ENCODE peak calls at places on chromosomes 5 and 9, in four cellular contexts. C, Z, R and M are unnamed samples. For H3K27me3, the result is how much of the 10 kb centered on the place peaks cover.

GRCh38 chr5:22699319-22699718 is 153.8 kb downstream of the CDH12 start:
- DNase-seq in Z (no peak), C (peak), R (no peak), M (peak)

GRCh38 chr5:56922922-56923321 is 13.5 kb downstream of the SETD9 start:
- DNase-seq in R (no peak), Z (no peak), C (no peak), M (no peak)

GRCh38 chr5:174065528-174066189 is 20.2 kb downstream of the NSG2 start:
- DNase-seq in C (peak), R (peak), Z (peak), M (no peak)

GRCh38 chr5:146645382-146645781 is 129.4 kb upstream of the GPR151 start:
- DNase-seq in Z (no peak), R (no peak), C (peak), M (no peak)

GRCh38 chr5:38720691-38721361 is 125.0 kb upstream of the OSMR start:
- DNase-seq in Z (no peak), C (no peak), R (no peak), M (no peak)

GRCh38 chr9:111828193-111828592 is 33.5 kb upstream of the SHOC1 start:
- DNase-seq in C (peak), Z (no peak), R (peak), M (no peak)

GRCh38 chr9:22986556-22986955 is 539.9 kb downstream of the DMRTA1 start:
- DNase-seq in R (no peak), C (peak), Z (no peak), M (no peak)

GRCh38 chr5:79074641-79075040 is 5.1 kb downstream of the BHMT2 start:
- DNase-seq in C (peak), Z (peak), R (peak), M (no peak)

GRCh38 chr9:95937131-95937530 is 61.6 kb downstream of the ERCC6L2 start:
- DNase-seq in Z (no peak), R (peak), C (no peak), M (no peak)

GRCh38 chr5:80554646-80555045 is 15.4 kb downstream of the ANKRD34B start:
- DNase-seq in R (no peak), C (peak), Z (no peak), M (peak)

GRCh38 chr5:80555099-80555498 is 15.0 kb downstream of the ANKRD34B start:
- DNase-seq in Z (no peak), R (no peak), C (no peak), M (no peak)

GRCh38 chr5:80559244-80559643 is 10.8 kb downstream of the ANKRD34B start:
- DNase-seq in C (no peak), Z (no peak), R (no peak), M (no peak)
- H3K27me3 ChIP-seq in C (under half), Z (under half), R (under half), M (under half)

DNA sequence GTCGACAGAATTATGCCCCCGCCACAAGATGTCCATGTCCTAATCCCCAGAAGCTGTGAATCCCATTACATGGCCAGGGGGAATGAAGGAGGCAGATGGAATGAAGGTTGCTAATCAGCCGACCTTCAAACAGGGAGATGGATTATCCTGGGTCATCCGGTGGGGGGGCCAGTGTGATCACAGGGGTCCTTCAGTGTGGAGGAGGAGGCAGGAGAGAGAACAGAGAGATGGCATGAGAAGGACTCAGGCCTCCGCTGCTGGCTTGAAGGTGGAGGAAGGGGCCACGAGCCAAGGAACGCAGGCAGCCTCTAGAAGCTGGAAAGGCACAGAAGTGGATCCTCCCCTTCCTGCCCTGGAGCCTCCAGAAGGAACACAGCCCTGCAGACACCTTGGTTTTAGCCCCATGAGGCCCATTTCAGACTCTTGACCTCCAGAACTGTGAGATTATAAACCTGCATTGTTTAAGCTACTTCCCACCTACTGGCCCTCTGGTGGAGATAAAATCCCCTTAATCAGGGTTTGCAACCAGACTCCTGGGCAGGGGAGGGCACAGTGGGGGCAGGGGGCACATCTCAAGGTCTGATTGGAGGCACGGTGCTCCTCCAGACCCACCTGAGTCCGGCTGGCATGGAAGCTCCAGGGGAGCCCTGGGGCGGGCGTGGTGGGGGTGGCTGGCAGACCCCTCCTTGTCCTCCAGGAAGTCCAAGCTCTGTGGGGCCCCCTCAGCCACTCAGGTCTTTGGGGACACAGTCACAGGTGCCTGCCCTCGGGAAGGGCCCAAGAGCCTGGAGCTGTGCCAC is 13.8 kb downstream of the PTGES2 start:
- DNase-seq in C (no peak), Z (no peak), R (no peak), M (peak)
- H3K4me3 ChIP-seq in C (no peak), Z (no peak), R (no peak), M (no peak)

GRCh38 chr9:135199489-135199888 is 112.0 kb downstream of the OLFM1 start:
- DNase-seq in Z (no peak), C (no peak), R (no peak), M (no peak)
- H3K27me3 ChIP-seq in Z (under half), C (under half), R (under half), M (under half)

DNA sequence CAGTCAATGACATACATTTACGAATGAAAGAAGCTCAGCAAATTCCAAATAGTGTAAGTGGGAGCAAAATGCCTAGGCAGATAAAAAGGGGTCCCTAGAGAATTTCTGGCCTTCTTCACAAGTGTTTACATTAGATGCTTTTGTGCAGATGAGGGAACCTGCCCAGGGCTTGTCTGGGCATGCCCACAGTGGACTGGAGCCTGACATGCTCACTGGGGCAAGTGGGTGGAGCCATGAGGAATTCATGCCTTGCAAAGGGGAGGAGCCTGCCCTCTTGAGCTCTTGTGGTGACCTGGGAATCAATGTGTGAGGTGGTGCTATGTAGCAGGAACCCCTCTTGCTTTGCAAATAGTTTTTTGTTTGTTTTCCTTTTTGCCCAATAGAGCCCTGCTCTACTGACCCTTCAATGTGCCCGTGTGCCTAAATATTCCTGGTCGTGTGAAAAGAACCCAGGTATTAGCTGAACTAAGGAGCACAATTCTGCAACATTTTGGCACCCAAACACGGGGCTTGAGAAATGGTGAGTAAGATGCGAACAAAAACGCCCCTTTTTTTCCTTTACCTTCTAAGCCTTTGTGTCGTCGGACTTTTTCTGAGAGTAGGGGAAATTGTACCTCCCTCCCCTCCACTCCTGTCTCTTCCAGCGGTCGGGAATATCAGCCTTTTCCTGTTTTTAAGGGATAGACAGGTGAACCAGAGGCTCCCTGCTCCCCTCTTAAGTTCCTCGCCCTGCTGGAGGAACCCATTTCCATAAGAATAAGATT is 433.8 kb upstream of the CDH9 start:
- DNase-seq in C (peak), Z (peak), R (peak), M (peak)
- H3K4me3 ChIP-seq in C (peak), Z (peak), R (no peak), M (peak)

GRCh38 chr9:93818795-93819472 is 136.2 kb downstream of the BARX1 start:
- DNase-seq in C (no peak), R (no peak), Z (no peak), M (peak)

GRCh38 chr9:93820667-93821306 is 134.4 kb downstream of the BARX1 start:
- DNase-seq in C (peak), R (no peak), Z (peak), M (peak)

GRCh38 chr9:93821307-93821703 is 133.8 kb downstream of the BARX1 start:
- DNase-seq in Z (no peak), C (no peak), R (no peak), M (no peak)

GRCh38 chr9:93818237-93818636 is 136.9 kb downstream of the BARX1 start:
- DNase-seq in Z (no peak), C (no peak), R (no peak), M (no peak)

DNA sequence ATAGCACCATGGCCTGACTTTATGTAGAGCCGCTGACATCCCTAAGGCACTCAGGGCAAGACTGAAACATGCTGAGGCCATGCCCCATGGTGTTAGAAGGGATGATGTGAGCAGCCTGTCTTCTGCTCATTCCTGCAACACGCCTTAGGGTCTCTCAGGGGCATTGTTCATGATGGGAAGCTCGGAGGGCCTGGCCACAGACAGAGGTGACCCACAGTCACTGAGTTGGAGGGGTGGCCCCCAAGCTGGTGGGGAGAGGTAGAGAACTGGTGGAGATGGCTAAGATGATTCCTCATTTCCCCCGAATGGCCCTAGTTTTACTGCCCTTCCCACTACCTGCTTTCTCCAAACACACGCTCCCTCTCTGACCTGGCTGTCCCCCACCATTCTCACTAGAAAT is 135.2 kb downstream of the BARX1 start:
- DNase-seq in Z (no peak), C (no peak), R (no peak), M (no peak)
- H3K27me3 ChIP-seq in Z (under half), C (under half), R (under half), M (under half)

DNA sequence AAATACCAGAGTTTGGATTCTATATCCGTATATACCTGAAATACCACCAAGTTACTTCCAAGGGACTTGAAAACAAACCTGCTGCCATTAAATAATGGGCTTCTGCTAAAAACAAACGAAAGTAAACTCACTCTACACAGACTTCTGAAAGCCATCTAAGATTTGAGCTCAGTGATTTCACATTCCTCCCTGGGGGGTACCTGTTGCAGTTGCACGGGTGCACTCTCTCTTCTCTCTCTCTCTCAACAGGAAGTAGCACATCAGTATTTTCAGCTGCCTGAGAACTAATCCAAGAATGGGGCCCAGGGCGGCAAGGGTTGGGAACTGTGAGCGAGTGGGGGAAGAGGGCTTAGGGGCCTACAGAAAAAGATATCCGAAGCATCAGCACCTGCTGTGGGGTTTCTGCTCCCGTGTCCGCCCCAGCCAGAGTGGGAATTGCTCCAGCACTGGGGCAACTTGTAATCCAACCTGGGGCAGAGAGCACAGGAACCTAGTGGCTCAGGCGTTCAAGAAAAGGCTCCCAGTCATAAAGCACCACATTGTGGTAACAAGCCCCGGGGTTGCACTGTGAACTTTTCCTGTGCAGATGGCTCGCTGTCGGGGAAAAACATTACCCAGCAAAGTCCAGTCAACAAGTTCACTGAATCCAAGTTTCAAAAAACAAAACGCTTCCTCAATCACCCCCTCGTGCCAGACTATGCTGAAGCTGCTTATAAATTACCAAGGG is 99.8 kb downstream of the EFNA5 start:
- DNase-seq in R (no peak), C (peak), Z (peak), M (no peak)
- H3K4me3 ChIP-seq in R (no peak), C (no peak), Z (no peak), M (no peak)

GRCh38 chr5:123090641-123091257 is 1.7 kb downstream of the PRDM6 start:
- DNase-seq in C (peak), R (no peak), Z (no peak), M (peak)

GRCh38 chr5:123091988-123092583 is 3.0 kb downstream of the PRDM6 start:
- DNase-seq in Z (no peak), R (peak), C (no peak), M (no peak)

GRCh38 chr5:123092696-123093095 is 3.7 kb downstream of the PRDM6 start:
- DNase-seq in R (no peak), C (peak), Z (no peak), M (no peak)

GRCh38 chr5:123089971-123090640 is 1.1 kb downstream of the PRDM6 start:
- DNase-seq in Z (no peak), C (peak), R (peak), M (peak)

GRCh38 chr5:123091258-123091987 is 2.4 kb downstream of the PRDM6 start:
- DNase-seq in R (peak), Z (no peak), C (peak), M (no peak)
- H3K27me3 ChIP-seq in R (under half), Z (under half), C (under half), M (half or more)